ENCODE peak calls at places on chromosome 22, in ten cellular contexts. F, Z, P, I, C, E, Q, U, L and S are unnamed samples.
A peak's percentile ranks its signal among the peaks of the same experiment; 100 is the strongest.

GRCh38 chr22:21450858-21451331 is 16.3 kb upstream of the TMEM191C start:
- DNase-seq in E (peak; percentile 76), L (no peak), I (no peak), U (no peak), C (no peak), F (peak; percentile 35), Q (no peak), Z (peak; percentile 10), P (no peak), S (no peak)

GRCh38 chr22:20449819-20450550 is 12.4 kb upstream of the SCARF2 start:
- DNase-seq in C (no peak), Z (no peak), P (no peak), Q (no peak), E (no peak), L (no peak), I (no peak), U (no peak), F (no peak), S (no peak)

GRCh38 chr22:24938741-24939341 is 7.7 kb downstream of the LHFPL7 start:
- DNase-seq in C (peak; percentile 44), L (peak; percentile 58), Q (no peak), Z (no peak), E (no peak), U (peak; percentile 49), P (peak; percentile 40), I (no peak), F (no peak), S (no peak)

GRCh38 chr22:27086080-27086479 is 428.7 kb downstream of the MIAT start:
- DNase-seq in P (no peak), Z (no peak), F (no peak), C (no peak), L (no peak), U (no peak), I (no peak), Q (no peak), E (no peak), S (no peak)

GRCh38 chr22:22479999-22480532 is 28.5 kb downstream of the ZNF280B start:
- DNase-seq in C (no peak), E (no peak), Q (no peak), U (no peak), L (no peak), I (no peak), F (no peak), Z (no peak), P (no peak), S (no peak)

GRCh38 chr22:50715776-50716175 is 22.2 kb upstream of the ACR start:
- DNase-seq in F (no peak), I (no peak), P (no peak), Z (no peak), C (no peak), Q (no peak), L (no peak), E (no peak), U (no peak), S (no peak)

GRCh38 chr22:21000215-21000986 is 1.5 kb downstream of the THAP7 start:
- DNase-seq in C (no peak), F (no peak), E (no peak), P (no peak), Q (no peak), I (no peak), Z (no peak), L (no peak), U (no peak), S (no peak)

GRCh38 chr22:26949193-26949592 is 291.8 kb downstream of the MIAT start:
- DNase-seq in P (no peak), Z (no peak), L (no peak), U (no peak), E (no peak), Q (no peak), F (no peak), C (no peak), I (no peak), S (no peak)

GRCh38 chr22:25759825-25760231 is 17.8 kb downstream of the MYO18B start:
- DNase-seq in F (no peak), I (no peak), L (no peak), Z (no peak), E (no peak), Q (no peak), C (no peak), P (peak; percentile 39), U (peak; percentile 83), S (no peak)

GRCh38 chr22:30859714-30860095 is 108.9 kb downstream of the MORC2 start:
- DNase-seq in U (no peak), Q (peak; percentile 88), I (no peak), Z (no peak), E (peak; percentile 40), P (no peak), F (no peak), C (no peak), L (no peak), S (no peak)

GRCh38 chr22:30705710-30706651 is 11.3 kb downstream of the OSBP2 start:
- DNase-seq in P (no peak), L (no peak), C (no peak), Z (no peak), Q (no peak), E (no peak), I (no peak), F (no peak), U (peak; percentile 13), S (peak; percentile 22)

GRCh38 chr22:26321469-26321913 is 107.6 kb upstream of the ASPHD2 start:
- DNase-seq in Z (no peak), I (no peak), Q (no peak), U (no peak), L (no peak), E (no peak), F (peak; percentile 82), P (no peak), C (no peak), S (no peak)

GRCh38 chr22:42190274-42190673 is 59.7 kb upstream of the CYP2D6 start:
- DNase-seq in Q (no peak), Z (no peak), P (no peak), E (no peak), U (peak; percentile 70), C (no peak), I (no peak), L (no peak), F (no peak), S (no peak)

GRCh38 chr22:22318723-22319465 is 74.3 kb downstream of the VPREB1 start:
- DNase-seq in U (no peak), C (no peak), L (no peak), I (no peak), Z (no peak), Q (peak; percentile 89), P (no peak), F (no peak), E (no peak), S (no peak)

DNA sequence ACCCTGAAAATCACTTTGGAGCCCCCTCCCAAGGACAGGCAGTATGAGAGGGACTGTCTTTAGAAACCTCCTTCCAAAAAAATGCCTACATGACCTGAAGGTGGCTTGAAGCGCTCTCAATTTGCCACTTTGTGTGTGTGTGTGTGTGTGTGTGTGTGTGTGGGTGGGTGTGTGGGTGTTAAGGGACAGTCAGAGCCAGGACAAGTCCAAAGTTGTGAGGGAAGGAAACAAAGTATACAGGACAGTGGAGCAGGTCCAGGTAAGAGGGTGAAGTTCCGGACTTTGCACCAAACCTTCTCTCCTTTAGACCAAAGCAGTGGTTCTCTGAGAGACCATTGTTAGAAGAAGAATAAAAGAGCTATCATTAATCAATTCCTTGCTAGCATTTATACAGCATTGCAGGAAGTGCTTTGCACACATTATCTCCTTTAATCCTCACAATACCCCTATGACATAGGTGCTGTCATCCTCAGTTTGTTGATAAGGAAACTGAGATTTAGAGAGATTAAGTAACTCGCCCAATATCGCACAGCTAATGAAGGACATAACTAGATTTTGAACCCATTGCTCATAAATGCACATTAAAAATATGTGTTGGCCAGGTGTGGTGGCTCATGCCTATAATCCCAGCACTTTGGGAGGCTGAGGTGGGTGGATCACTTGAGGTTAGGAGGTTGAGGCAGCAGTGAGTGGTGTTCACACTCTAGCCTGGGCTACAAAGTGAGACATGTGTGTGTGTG is 12.4 kb upstream of the SLC5A1 start:
- DNase-seq in E (no peak), L (no peak), Q (no peak), I (no peak), F (no peak), C (no peak), U (no peak), P (no peak), Z (no peak), S (no peak)
- TF ChIP-seq EP300 in E (no peak), L (no peak), Q (no peak), I (no peak), F (no peak), C (no peak), U (no peak), P (no peak), Z (no peak), S (no peak)

GRCh38 chr22:44823396-44823795 is 71.0 kb downstream of the ARHGAP8 start:
- DNase-seq in C (no peak), L (no peak), U (no peak), E (no peak), Q (no peak), F (peak; percentile 49), Z (no peak), P (no peak), I (no peak), S (no peak)
- TF ChIP-seq CTCF in C (no peak), L (no peak), U (no peak), E (no peak), Q (no peak), F (no peak), Z (no peak), P (no peak), I (no peak), S (no peak)

GRCh38 chr22:38572065-38572464 is 2.1 kb upstream of the DMC1 start:
- DNase-seq in U (peak; percentile 38), Q (peak; percentile 86), L (peak; percentile 41), Z (no peak), I (no peak), C (peak; percentile 62), F (no peak), P (peak; percentile 18), E (no peak), S (peak; percentile 26)
- TF ChIP-seq EP300 in U (no peak), Q (no peak), L (no peak), Z (no peak), I (no peak), C (no peak), F (no peak), P (no peak), E (no peak), S (no peak)

GRCh38 chr22:17563936-17564391 is 666 bp downstream of the SLC25A18 start:
- DNase-seq in P (no peak), L (no peak), U (no peak), Q (no peak), I (no peak), E (no peak), Z (no peak), F (peak; percentile 92), C (peak; percentile 65), S (peak; percentile 27)

GRCh38 chr22:17565986-17566687 is 2.8 kb downstream of the SLC25A18 start:
- DNase-seq in Q (no peak), P (no peak), Z (no peak), U (no peak), E (no peak), F (no peak), L (no peak), C (no peak), I (no peak), S (no peak)

GRCh38 chr22:17559188-17559587 is 4.1 kb upstream of the SLC25A18 start:
- DNase-seq in U (no peak), C (no peak), E (no peak), Q (no peak), L (no peak), Z (no peak), I (no peak), F (no peak), P (no peak), S (no peak)

GRCh38 chr22:17566776-17567175 is 3.5 kb downstream of the SLC25A18 start:
- DNase-seq in Z (no peak), P (no peak), Q (no peak), U (no peak), I (no peak), C (no peak), F (no peak), E (no peak), L (no peak), S (no peak)

GRCh38 chr22:17562906-17563870 is at the start of gene SLC25A18:
- DNase-seq in L (peak; percentile 56), Z (no peak), E (no peak), C (peak; percentile 50), F (peak; percentile 90), Q (no peak), U (peak; percentile 53), I (no peak), P (no peak), S (peak; percentile 21)
- TF ChIP-seq CTCF in L (peak; percentile 32), Z (no peak), E (no peak), C (no peak), F (peak; percentile 39), Q (peak; percentile 14), U (no peak), I (no peak), P (no peak), S (peak; percentile 21)